ENCODE peak calls at places on chromosomes 5 and 9, in eight cellular contexts. Z, N, G, V, T, K, W and U are unnamed samples.

GRCh38 chr9:109576762-109577161 is 78.7 kb upstream of the PTPN3 start:
- DNase-seq in Z (no peak), V (no peak), K (no peak), G (no peak), W (no peak), T (no peak), N (no peak), U (no peak)

GRCh38 chr9:107481035-107481434 is 8.5 kb downstream of the KLF4 start:
- DNase-seq in G (no peak), Z (no peak), W (no peak), K (peak; percentile 50), V (no peak), T (peak; percentile 38), N (no peak), U (no peak)

GRCh38 chr5:87872986-87873385 is 395.7 kb downstream of the TMEM161B start:
- DNase-seq in Z (no peak), N (no peak), W (no peak), G (no peak), V (no peak), T (no peak), K (no peak), U (no peak)

GRCh38 chr9:101727621-101728524 is 10.6 kb downstream of the GRIN3A start:
- DNase-seq in V (peak; percentile 31), T (peak; percentile 34), G (no peak), N (no peak), Z (peak; percentile 48), W (peak; percentile 21), K (peak; percentile 6), U (no peak)

GRCh38 chr5:133273661-133274596 is 222.1 kb downstream of the HSPA4 start:
- DNase-seq in G (no peak), V (no peak), T (peak; percentile 6), K (no peak), Z (no peak), W (no peak), N (no peak), U (no peak)

GRCh38 chr9:109779711-109780452 is at the start of gene PALM2AKAP2:
- DNase-seq in Z (peak; percentile 68), T (peak; percentile 58), V (no peak), W (peak; percentile 41), G (peak; percentile 82), K (peak; percentile 64), N (peak; percentile 78), U (peak; percentile 92)

GRCh38 chr9:114033397-114034103 is 44.5 kb downstream of the AMBP start:
- DNase-seq in V (peak; percentile 50), K (peak; percentile 27), W (no peak), Z (peak; percentile 68), N (no peak), G (peak; percentile 82), T (no peak), U (no peak)

GRCh38 chr5:82295959-82296557 is 17.9 kb upstream of the RPS23 start:
- DNase-seq in K (no peak), Z (no peak), V (no peak), N (no peak), T (peak; percentile 25), W (no peak), G (no peak), U (no peak)

GRCh38 chr5:154642499-154643245 is 112.5 kb upstream of the LARP1 start:
- DNase-seq in V (peak; percentile 42), N (no peak), G (no peak), W (no peak), Z (no peak), K (peak; percentile 32), T (peak; percentile 56), U (no peak)

GRCh38 chr5:137316346-137316736 is 182.8 kb downstream of the SPOCK1 start:
- DNase-seq in G (no peak), N (no peak), T (peak; percentile 44), V (no peak), W (no peak), Z (no peak), K (no peak), U (no peak)

GRCh38 chr5:173300389-173301047 is 27.7 kb downstream of the STC2 start:
- DNase-seq in T (no peak), Z (no peak), W (no peak), K (no peak), N (no peak), G (no peak), V (no peak), U (no peak)

GRCh38 chr9:123954921-123955320 is 25.0 kb upstream of the DENND1A start:
- DNase-seq in K (peak; percentile 60), T (no peak), G (no peak), Z (no peak), N (no peak), W (no peak), V (no peak), U (no peak)

GRCh38 chr5:32928761-32929160 is 217.6 kb downstream of the NPR3 start:
- DNase-seq in T (no peak), G (no peak), V (no peak), K (no peak), N (no peak), W (no peak), Z (no peak), U (no peak)

GRCh38 chr9:113593682-113594281 is 130.3 kb downstream of the RGS3 start:
- DNase-seq in W (peak; percentile 76), K (peak; percentile 96), N (peak; percentile 95), V (peak; percentile 78), G (peak; percentile 86), Z (peak; percentile 99), T (peak; percentile 52), U (peak; percentile 97)

GRCh38 chr5:67021031-67021430 is 175.6 kb downstream of the CD180 start:
- DNase-seq in N (no peak), V (no peak), T (no peak), G (no peak), Z (no peak), W (no peak), K (no peak), U (no peak)

GRCh38 chr9:90813011-90813410 is 11.4 kb downstream of the SYK start:
- DNase-seq in W (no peak), Z (no peak), K (no peak), V (peak; percentile 17), G (no peak), T (no peak), N (no peak), U (no peak)

GRCh38 chr5:20109326-20109725 is 121.3 kb upstream of the CDH18 start:
- DNase-seq in T (peak; percentile 10), K (no peak), Z (no peak), G (no peak), N (no peak), V (no peak), W (no peak), U (no peak)

GRCh38 chr5:59126665-59127354 is 543.9 kb downstream of the RAB3C start:
- DNase-seq in Z (no peak), V (no peak), G (no peak), K (peak; percentile 79), N (no peak), W (no peak), T (no peak), U (no peak)

GRCh38 chr9:93682155-93682968 is 106.0 kb downstream of the PHF2 start:
- DNase-seq in Z (peak; percentile 91), V (peak; percentile 79), G (peak; percentile 99), K (peak; percentile 39), W (peak; percentile 70), N (peak; percentile 60), T (peak; percentile 60), U (no peak)

GRCh38 chr5:67647772-67648171 is 451.2 kb upstream of the CD180 start:
- DNase-seq in T (no peak), N (no peak), V (no peak), G (no peak), W (no peak), K (no peak), Z (no peak), U (no peak)

GRCh38 chr9:87336407-87336806 is 161.3 kb upstream of the DAPK1 start:
- DNase-seq in Z (no peak), W (no peak), G (no peak), T (peak; percentile 4), V (peak; percentile 18), K (peak; percentile 10), N (no peak), U (no peak)

GRCh38 chr9:88808019-88808656 is 183.1 kb upstream of the S1PR3 start:
- DNase-seq in W (no peak), K (peak; percentile 62), Z (no peak), G (no peak), V (no peak), T (no peak), N (no peak), U (no peak)

GRCh38 chr9:38048319-38048969 is 20.6 kb downstream of the SHB start:
- DNase-seq in V (no peak), N (no peak), W (no peak), K (peak; percentile 82), G (no peak), Z (no peak), T (no peak), U (peak; percentile 22)

GRCh38 chr9:92141144-92142129 is 26.2 kb upstream of the SPTLC1 start:
- DNase-seq in Z (peak; percentile 64), W (no peak), V (peak; percentile 34), N (no peak), G (peak; percentile 80), T (peak; percentile 16), K (peak; percentile 27), U (no peak)
- TF ChIP-seq CTCF in Z (peak; percentile 39), W (no peak), V (no peak), N (no peak), G (no peak), T (no peak), K (no peak), U (peak; percentile 34)

GRCh38 chr9:120868339-120868675 is 8.7 kb downstream of the PHF19 start:
- DNase-seq in K (peak; percentile 82), T (no peak), V (no peak), N (no peak), W (no peak), Z (no peak), G (no peak), U (no peak)
- TF ChIP-seq CTCF in K (no peak), T (no peak), V (no peak), N (no peak), W (no peak), Z (no peak), G (no peak), U (no peak)

DNA sequence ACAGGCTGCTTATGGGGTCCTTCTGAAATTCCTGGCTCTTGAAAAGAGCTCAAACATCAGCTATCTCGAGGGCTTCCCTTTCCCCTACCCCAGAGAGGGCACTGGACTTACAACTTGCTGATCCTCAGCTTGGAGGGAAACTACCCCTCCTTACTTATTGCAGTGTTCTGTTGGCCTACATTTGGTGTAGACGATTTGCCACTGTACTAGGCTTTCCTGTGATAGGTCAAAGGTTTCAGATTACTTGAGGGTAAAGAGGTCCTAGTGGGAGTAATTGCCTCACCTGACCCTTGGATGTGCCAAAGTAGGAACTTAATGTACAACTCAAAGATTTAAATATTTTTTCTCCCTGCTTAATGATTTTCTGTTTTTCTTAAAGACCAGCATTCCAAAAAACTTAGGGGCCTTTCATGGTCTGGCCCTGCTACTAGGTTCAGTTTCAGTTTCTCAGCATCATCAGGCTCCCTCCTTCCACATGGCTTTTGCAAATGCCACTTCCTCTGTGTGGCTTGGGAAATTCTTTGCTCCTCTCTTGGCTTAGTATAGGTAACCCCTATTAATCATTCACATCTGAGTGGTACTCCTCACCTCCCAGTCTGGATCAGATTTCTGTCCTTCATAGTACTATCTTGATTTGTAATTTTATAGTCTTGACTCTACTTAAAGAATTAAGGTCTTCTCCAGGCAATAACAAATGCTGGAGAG is 32.4 kb downstream of the CYSTM1 start:
- DNase-seq in V (no peak), K (no peak), T (no peak), W (no peak), N (no peak), Z (no peak), G (no peak), U (no peak)
- TF ChIP-seq CTCF in V (no peak), K (no peak), T (no peak), W (no peak), N (no peak), Z (no peak), G (no peak), U (no peak)

GRCh38 chr9:121197135-121197534 is 4.5 kb downstream of the RAB14 start:
- DNase-seq in K (no peak), T (no peak), N (no peak), V (peak; percentile 27), Z (no peak), W (no peak), G (no peak), U (no peak)
- TF ChIP-seq CTCF in K (no peak), T (no peak), N (peak; percentile 14), V (no peak), Z (no peak), W (no peak), G (no peak), U (peak; percentile 53)